ENCODE peak calls at places on chromosomes 6 and 20, in ten cellular contexts. Q is NCI-H82; L is body of pancreas; T is lower lobe of right lung; J is osteoblast; U is stimulated activated CD4-positive, alpha-beta T cell treated with anti-CD3 and anti-CD28 coated beads, TNF-alpha, amount 100 ng/mL, for 4 hours; H is stimulated activated CD8-positive, alpha-beta memory T cell treated with anti-CD3 and anti-CD28 coated beads, Interleukin-2, amount 100 ng/mL, for 1 hour; B is putamen; Z is NCI-H1417; K is cortex of kidney. X is an unnamed sample.

GRCh38 chr20:25120462-25120861 is 38.5 kb upstream of the VSX1 start:
- DNase-seq in Q (no peak), L (no peak), T (no peak), J (no peak), U (no peak), H (no peak), B (no peak), Z (no peak), K (no peak), X (no peak)

GRCh38 chr6:12280458-12280857 is 9.7 kb upstream of the EDN1 start:
- DNase-seq in Q (no peak), L (no peak), T (no peak), J (peak; percentile 64), U (no peak), H (no peak), B (no peak), Z (no peak), K (no peak), X (no peak)

GRCh38 chr6:137970368-137970767 is 103.3 kb downstream of the TNFAIP3 start:
- DNase-seq in Q (no peak), L (no peak), T (no peak), J (no peak), U (no peak), H (no peak), B (no peak), Z (no peak), K (no peak), X (no peak)

GRCh38 chr6:137283940-137284910 is 65.0 kb upstream of the IFNGR1 start:
- DNase-seq in Q (no peak), L (no peak), T (no peak), J (no peak), U (no peak), H (no peak), B (peak; percentile 8), Z (no peak), K (no peak), X (no peak)

GRCh38 chr6:157873735-157874344 is 50.8 kb downstream of the SNX9 start:
- DNase-seq in Q (peak; percentile 87), L (peak; percentile 78), T (peak; percentile 76), J (peak; percentile 92), U (peak; percentile 75), H (peak; percentile 70), B (peak; percentile 50), Z (peak; percentile 42), K (no peak), X (no peak)

GRCh38 chr6:158571826-158572652 is 12.1 kb downstream of the TMEM181 start:
- DNase-seq in Q (no peak), L (peak; percentile 91), T (peak; percentile 80), J (peak; percentile 58), U (no peak), H (no peak), B (no peak), Z (no peak), K (no peak), X (no peak)

GRCh38 chr6:1286972-1287600 is 24.8 kb upstream of the FOXQ1 start:
- DNase-seq in Q (no peak), L (peak; percentile 35), T (peak; percentile 87), J (peak; percentile 60), U (no peak), H (no peak), B (no peak), Z (no peak), K (no peak), X (no peak)

GRCh38 chr6:85463621-85464259 is 13.9 kb downstream of the NT5E start:
- DNase-seq in Q (no peak), L (no peak), T (no peak), J (no peak), U (no peak), H (no peak), B (no peak), Z (no peak), K (no peak), X (no peak)

GRCh38 chr20:5039255-5039657 is 37.9 kb upstream of the SLC23A2 start:
- DNase-seq in Q (no peak), L (no peak), T (no peak), J (no peak), U (no peak), H (peak; percentile 16), B (no peak), Z (no peak), K (no peak), X (no peak)